ENCODE peak calls at places on chromosomes 3 and 15, in five cellular contexts. One of them, this sample, is unnamed.

GRCh38 chr3:129827765-129828164 is 65.7 kb downstream of the TMCC1 start:
- DNase-seq in Calu3: no peak
- DNase-seq in endothelial cell of umbilical vein: no peak
- DNase-seq in astrocyte of the spinal cord: no peak
- DNase-seq in pancreas: no peak
- DNase-seq in this sample: peak; percentile 19

GRCh38 chr3:58576716-58577115 is 475 bp downstream of the FAM107A start:
- DNase-seq in Calu3: no peak
- DNase-seq in endothelial cell of umbilical vein: peak; percentile 28
- DNase-seq in astrocyte of the spinal cord: no peak
- DNase-seq in pancreas: no peak
- DNase-seq in this sample: no peak

GRCh38 chr15:51751687-51752683 is 588 bp downstream of the TMOD2 start:
- DNase-seq in Calu3: peak; percentile 27
- DNase-seq in endothelial cell of umbilical vein: peak; percentile 24
- DNase-seq in astrocyte of the spinal cord: peak; percentile 31
- DNase-seq in pancreas: peak; percentile 65
- DNase-seq in this sample: peak; percentile 36

GRCh38 chr15:53549697-53550315 is 209.7 kb downstream of the WDR72 start:
- DNase-seq in Calu3: peak; percentile 26
- DNase-seq in endothelial cell of umbilical vein: no peak
- DNase-seq in astrocyte of the spinal cord: no peak
- DNase-seq in pancreas: no peak
- DNase-seq in this sample: no peak

GRCh38 chr3:125032683-125033082 is 23.1 kb downstream of the HEG1 start:
- DNase-seq in Calu3: no peak
- DNase-seq in endothelial cell of umbilical vein: peak; percentile 5
- DNase-seq in astrocyte of the spinal cord: no peak
- DNase-seq in pancreas: no peak
- DNase-seq in this sample: no peak

GRCh38 chr3:50316657-50317242 is 5.8 kb downstream of the HYAL2 start:
- DNase-seq in Calu3: peak; percentile 96
- DNase-seq in endothelial cell of umbilical vein: peak; percentile 41
- DNase-seq in astrocyte of the spinal cord: peak; percentile 62
- DNase-seq in pancreas: no peak
- DNase-seq in this sample: no peak

GRCh38 chr3:104868291-104868690 is 498.4 kb upstream of the ALCAM start:
- DNase-seq in Calu3: no peak
- DNase-seq in endothelial cell of umbilical vein: no peak
- DNase-seq in astrocyte of the spinal cord: no peak
- DNase-seq in pancreas: no peak
- DNase-seq in this sample: no peak

GRCh38 chr3:21954709-21955108 is 203.7 kb upstream of the ZNF385D start:
- DNase-seq in Calu3: no peak
- DNase-seq in endothelial cell of umbilical vein: no peak
- DNase-seq in astrocyte of the spinal cord: peak; percentile 78
- DNase-seq in pancreas: no peak
- DNase-seq in this sample: no peak

GRCh38 chr3:102163039-102163817 is 271.6 kb upstream of the ZPLD1 start:
- DNase-seq in Calu3: peak; percentile 65
- DNase-seq in endothelial cell of umbilical vein: peak; percentile 98
- DNase-seq in astrocyte of the spinal cord: peak; percentile 64
- DNase-seq in pancreas: no peak
- DNase-seq in this sample: no peak

GRCh38 chr15:67051088-67051659 is 14.2 kb upstream of the SMAD3 start:
- DNase-seq in Calu3: no peak
- DNase-seq in endothelial cell of umbilical vein: no peak
- DNase-seq in astrocyte of the spinal cord: no peak
- DNase-seq in pancreas: no peak
- DNase-seq in this sample: no peak

GRCh38 chr3:196502775-196503181 is 790 bp downstream of the RNF168 start:
- DNase-seq in Calu3: peak; percentile 19
- DNase-seq in endothelial cell of umbilical vein: peak; percentile 92
- DNase-seq in astrocyte of the spinal cord: peak; percentile 92
- DNase-seq in pancreas: peak; percentile 62
- DNase-seq in this sample: peak; percentile 28

GRCh38 chr3:195105841-195106417 is 165.0 kb downstream of the XXYLT1 start:
- DNase-seq in Calu3: no peak
- DNase-seq in endothelial cell of umbilical vein: peak; percentile 37
- DNase-seq in astrocyte of the spinal cord: no peak
- DNase-seq in pancreas: no peak
- DNase-seq in this sample: no peak

DNA sequence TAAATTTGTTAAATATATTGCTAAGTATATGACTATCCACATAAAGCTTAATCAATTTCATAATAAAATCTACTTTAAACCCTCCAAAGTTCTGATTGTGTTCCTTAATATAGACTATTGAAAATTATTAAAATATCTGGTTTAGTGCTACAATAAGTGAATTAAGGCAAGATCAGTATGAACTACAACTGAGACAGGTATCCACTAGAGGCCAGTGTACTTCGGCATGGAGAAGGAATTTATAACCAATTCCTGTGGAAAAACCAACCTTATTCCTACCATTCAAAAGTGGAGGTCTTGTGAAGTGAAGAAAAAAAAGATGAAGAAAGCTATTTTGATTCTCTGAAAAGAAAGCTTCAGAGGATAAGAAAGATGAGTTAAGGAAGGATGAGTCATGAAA is 237.7 kb downstream of the SUCLG2 start:
- DNase-seq in Calu3: no peak
- DNase-seq in endothelial cell of umbilical vein: no peak
- DNase-seq in astrocyte of the spinal cord: peak; percentile 13
- DNase-seq in pancreas: no peak
- DNase-seq in this sample: no peak
- TF ChIP-seq CTCF in Calu3: no peak
- TF ChIP-seq CTCF in endothelial cell of umbilical vein: no peak
- TF ChIP-seq CTCF in astrocyte of the spinal cord: peak; percentile 42
- TF ChIP-seq CTCF in pancreas: no peak
- TF ChIP-seq CTCF in this sample: no peak

GRCh38 chr3:174000675-174001074 is 603.1 kb downstream of the NLGN1 start:
- DNase-seq in Calu3: no peak
- DNase-seq in endothelial cell of umbilical vein: no peak
- DNase-seq in astrocyte of the spinal cord: no peak
- DNase-seq in pancreas: no peak
- DNase-seq in this sample: no peak

GRCh38 chr3:174002543-174002942 is 605.0 kb downstream of the NLGN1 start:
- DNase-seq in Calu3: peak; percentile 55
- DNase-seq in endothelial cell of umbilical vein: peak; percentile 26
- DNase-seq in astrocyte of the spinal cord: peak; percentile 19
- DNase-seq in pancreas: no peak
- DNase-seq in this sample: no peak
- TF ChIP-seq CTCF in Calu3: peak; percentile 61
- TF ChIP-seq CTCF in endothelial cell of umbilical vein: peak; percentile 11
- TF ChIP-seq CTCF in astrocyte of the spinal cord: peak; percentile 29
- TF ChIP-seq CTCF in pancreas: no peak
- TF ChIP-seq CTCF in this sample: no peak

DNA sequence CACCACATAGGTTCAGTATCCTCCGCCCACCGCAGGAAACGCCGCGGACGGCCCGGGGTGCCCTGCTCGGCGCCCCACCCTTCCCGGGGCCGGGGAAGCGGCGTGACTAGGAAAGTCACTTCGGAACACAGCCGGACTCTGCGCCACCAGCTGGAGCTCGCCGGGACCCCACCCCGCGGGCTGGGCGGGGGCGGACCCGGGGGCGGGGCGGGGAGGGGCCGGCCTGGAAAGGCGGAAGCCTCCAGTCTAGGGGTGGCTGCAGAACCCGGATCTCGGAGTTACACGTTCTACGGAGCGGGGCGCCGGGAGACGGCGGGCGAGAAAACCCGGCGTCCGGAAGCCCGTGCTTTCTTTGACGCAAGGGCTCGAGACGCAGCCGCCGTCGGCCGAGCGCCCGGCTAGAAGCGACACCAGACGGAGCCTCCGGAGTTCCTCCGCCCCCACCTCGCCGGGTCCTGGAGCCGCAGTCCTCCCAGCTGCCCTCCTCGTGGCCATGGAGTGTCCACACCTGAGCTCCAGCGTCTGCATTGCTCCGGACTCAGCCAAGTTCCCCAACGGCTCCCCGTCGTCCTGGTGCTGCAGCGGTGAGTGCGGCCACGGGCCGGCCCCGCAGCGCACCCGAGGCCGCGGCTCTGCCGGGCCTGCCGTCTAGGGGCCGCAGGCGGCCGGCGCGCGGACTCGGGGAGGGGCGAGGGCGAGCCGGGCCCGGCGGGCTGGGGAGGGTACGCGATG is at the start of gene USP3:
- DNase-seq in Calu3: peak; percentile 97
- DNase-seq in endothelial cell of umbilical vein: peak; percentile 96
- DNase-seq in astrocyte of the spinal cord: peak; percentile 97
- DNase-seq in pancreas: peak; percentile 96
- DNase-seq in this sample: peak; percentile 93
- TF ChIP-seq CTCF in Calu3: no peak
- TF ChIP-seq CTCF in endothelial cell of umbilical vein: no peak
- TF ChIP-seq CTCF in astrocyte of the spinal cord: peak; percentile 27
- TF ChIP-seq CTCF in pancreas: peak; percentile 37
- TF ChIP-seq CTCF in this sample: no peak

GRCh38 chr3:134331811-134332199 is 42.4 kb downstream of the AMOTL2 start:
- DNase-seq in Calu3: no peak
- DNase-seq in endothelial cell of umbilical vein: no peak
- DNase-seq in astrocyte of the spinal cord: no peak
- DNase-seq in pancreas: no peak
- DNase-seq in this sample: no peak

GRCh38 chr3:134332344-134332743 is 41.9 kb downstream of the AMOTL2 start:
- DNase-seq in Calu3: no peak
- DNase-seq in endothelial cell of umbilical vein: no peak
- DNase-seq in astrocyte of the spinal cord: no peak
- DNase-seq in pancreas: no peak
- DNase-seq in this sample: no peak

GRCh38 chr3:134334231-134334900 is 39.9 kb downstream of the AMOTL2 start:
- DNase-seq in Calu3: no peak
- DNase-seq in endothelial cell of umbilical vein: no peak
- DNase-seq in astrocyte of the spinal cord: peak; percentile 23
- DNase-seq in pancreas: no peak
- DNase-seq in this sample: no peak

GRCh38 chr3:134334901-134335280 is 39.4 kb downstream of the AMOTL2 start:
- DNase-seq in Calu3: peak; percentile 65
- DNase-seq in endothelial cell of umbilical vein: no peak
- DNase-seq in astrocyte of the spinal cord: no peak
- DNase-seq in pancreas: no peak
- DNase-seq in this sample: no peak

GRCh38 chr3:134333522-134334181 is 40.6 kb downstream of the AMOTL2 start:
- DNase-seq in Calu3: no peak
- DNase-seq in endothelial cell of umbilical vein: no peak
- DNase-seq in astrocyte of the spinal cord: peak; percentile 57
- DNase-seq in pancreas: no peak
- DNase-seq in this sample: no peak
- TF ChIP-seq CTCF in Calu3: no peak
- TF ChIP-seq CTCF in endothelial cell of umbilical vein: no peak
- TF ChIP-seq CTCF in astrocyte of the spinal cord: no peak
- TF ChIP-seq CTCF in pancreas: no peak
- TF ChIP-seq CTCF in this sample: no peak

DNA sequence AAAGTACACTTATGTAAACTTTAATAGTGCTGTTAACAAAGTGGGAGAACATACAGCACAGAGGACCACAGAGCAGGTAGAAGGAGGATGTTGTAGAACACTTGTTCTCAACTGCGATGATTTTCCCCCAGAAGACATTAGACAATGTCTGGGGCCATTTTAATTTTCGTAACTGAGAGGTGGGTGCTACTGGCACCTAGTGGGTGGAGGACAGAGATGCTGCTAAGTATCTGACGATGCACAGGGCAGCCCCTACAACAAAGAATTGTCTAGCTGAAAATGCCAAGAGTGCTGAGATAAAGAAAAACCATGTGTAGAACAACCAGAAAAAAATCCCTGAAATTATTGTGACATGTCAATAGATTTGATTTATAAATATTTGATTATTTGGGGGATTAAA is 5.0 kb upstream of the KBTBD8 start:
- DNase-seq in Calu3: no peak
- DNase-seq in endothelial cell of umbilical vein: no peak
- DNase-seq in astrocyte of the spinal cord: no peak
- DNase-seq in pancreas: no peak
- DNase-seq in this sample: no peak
- TF ChIP-seq CTCF in Calu3: no peak
- TF ChIP-seq CTCF in endothelial cell of umbilical vein: no peak
- TF ChIP-seq CTCF in astrocyte of the spinal cord: no peak
- TF ChIP-seq CTCF in pancreas: no peak
- TF ChIP-seq CTCF in this sample: no peak